ENCODE peak calls at places on chromosomes 6 and 20, in five cellular contexts. Q is GM12878, P is HepG2, F is SK-N-SH, I is K562. U is an unnamed sample.

GRCh38 chr6:34273242-34273805 is 24.5 kb upstream of the SMIM29 start:
- DNase-seq in Q (no peak), P (peak; percentile 46), F (peak; percentile 64), I (peak; percentile 99), U (peak; percentile 65)

GRCh38 chr6:35402136-35402855 is 49.8 kb upstream of the FANCE start:
- DNase-seq in Q (peak; percentile 51), P (peak; percentile 93), F (no peak), I (no peak), U (no peak)

GRCh38 chr20:20237093-20237959 is 130.6 kb upstream of the INSM1 start:
- DNase-seq in Q (no peak), P (peak; percentile 55), F (peak; percentile 71), I (peak; percentile 35), U (no peak)

GRCh38 chr6:148629197-148629909 is 117.5 kb upstream of the UST start:
- DNase-seq in Q (no peak), P (no peak), F (no peak), I (no peak), U (no peak)

GRCh38 chr20:45842169-45842812 is 8.7 kb downstream of the SNX21 start:
- DNase-seq in Q (peak; percentile 33), P (no peak), F (no peak), I (no peak), U (no peak)

GRCh38 chr6:16749516-16750485 is 11.5 kb downstream of the ATXN1 start:
- DNase-seq in Q (no peak), P (no peak), F (no peak), I (no peak), U (no peak)

GRCh38 chr20:38590682-38591483 is 9.9 kb downstream of the ADIG start:
- DNase-seq in Q (no peak), P (no peak), F (no peak), I (no peak), U (no peak)

GRCh38 chr20:36491901-36492617 is 49.3 kb upstream of the MYL9 start:
- DNase-seq in Q (no peak), P (no peak), F (no peak), I (no peak), U (peak; percentile 82)

DNA sequence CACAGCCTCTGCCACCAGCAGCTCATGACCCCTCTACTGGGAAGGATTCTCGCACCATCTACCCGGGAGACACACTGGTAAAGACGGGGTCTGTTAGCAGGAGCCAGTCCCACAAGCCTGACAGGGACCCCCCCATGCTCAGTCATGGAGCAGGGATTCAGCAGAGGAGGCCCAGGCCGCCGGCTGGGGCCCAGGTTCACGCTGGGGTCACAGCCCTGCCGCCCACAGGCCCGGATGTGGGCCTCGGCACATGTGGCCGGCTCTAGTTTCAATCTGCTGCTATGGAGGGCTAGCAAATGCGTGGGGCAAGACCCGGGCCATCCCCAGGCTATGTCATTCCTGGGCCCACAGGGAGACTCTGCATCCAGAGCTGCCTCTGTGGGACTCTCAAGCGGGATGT is 25.1 kb downstream of the PXDC1 start:
- DNase-seq in Q (no peak), P (no peak), F (no peak), I (no peak), U (no peak)
- TF ChIP-seq REST in Q (no peak), P (no peak), F (no peak), I (no peak), U (no peak)

DNA sequence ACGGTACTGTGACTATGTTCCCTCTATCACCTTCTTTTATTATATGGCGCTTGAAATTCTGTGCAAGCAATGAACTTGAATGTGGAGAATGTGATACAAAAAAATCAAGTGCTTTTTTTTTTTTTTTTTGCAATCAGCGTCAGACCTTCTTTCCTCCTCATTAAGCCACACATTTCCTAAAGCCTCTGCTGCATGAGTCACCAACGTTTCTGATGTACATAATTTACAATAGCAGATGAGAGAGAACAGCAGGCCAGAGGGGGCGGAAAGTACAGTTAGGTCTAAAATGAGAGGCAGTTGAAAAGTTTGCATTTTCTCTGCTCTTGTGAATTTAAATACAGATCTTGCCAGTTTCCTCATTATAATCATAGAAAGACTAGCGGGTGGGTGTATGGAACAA is 114.6 kb upstream of the RIPOR2 start:
- DNase-seq in Q (no peak), P (no peak), F (no peak), I (peak; percentile 28), U (peak; percentile 36)
- TF ChIP-seq GABPA in Q (no peak), P (no peak), F (no peak), I (no peak), U (no peak)

DNA sequence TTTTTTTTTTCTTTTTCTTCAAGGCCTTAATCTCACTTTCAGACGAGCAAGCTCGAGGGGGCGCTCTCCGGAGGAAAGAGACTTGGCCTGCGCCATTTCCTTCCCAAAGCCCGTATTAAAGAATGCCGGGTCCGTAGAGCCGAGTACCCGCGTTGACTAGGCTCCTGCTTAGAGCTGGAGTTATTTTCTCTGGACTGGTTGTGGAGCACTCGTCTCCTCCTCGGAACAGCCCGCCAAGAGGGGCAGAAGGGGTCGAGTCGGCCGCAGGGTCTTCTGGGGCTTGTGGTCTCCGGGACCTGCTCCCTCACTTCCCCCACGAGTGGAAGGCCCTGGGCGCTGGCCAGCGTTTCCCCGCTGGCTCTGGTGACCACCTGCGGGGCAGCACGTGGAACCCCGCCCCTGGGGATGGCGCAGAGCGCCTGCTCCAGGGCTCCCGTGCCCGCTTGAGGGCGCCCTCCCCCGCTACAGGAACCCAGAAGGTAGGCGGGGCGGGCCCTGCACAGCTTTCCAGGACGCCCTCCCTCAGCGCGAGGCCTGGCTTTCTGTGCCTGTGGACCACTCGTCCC is 2.7 kb upstream of the MEI4 start:
- DNase-seq in Q (no peak), P (no peak), F (peak; percentile 20), I (peak; percentile 45), U (no peak)
- TF ChIP-seq CTCF in Q (peak; percentile 4), P (peak; percentile 47), F (peak; percentile 9), I (peak; percentile 47), U (no peak)

DNA sequence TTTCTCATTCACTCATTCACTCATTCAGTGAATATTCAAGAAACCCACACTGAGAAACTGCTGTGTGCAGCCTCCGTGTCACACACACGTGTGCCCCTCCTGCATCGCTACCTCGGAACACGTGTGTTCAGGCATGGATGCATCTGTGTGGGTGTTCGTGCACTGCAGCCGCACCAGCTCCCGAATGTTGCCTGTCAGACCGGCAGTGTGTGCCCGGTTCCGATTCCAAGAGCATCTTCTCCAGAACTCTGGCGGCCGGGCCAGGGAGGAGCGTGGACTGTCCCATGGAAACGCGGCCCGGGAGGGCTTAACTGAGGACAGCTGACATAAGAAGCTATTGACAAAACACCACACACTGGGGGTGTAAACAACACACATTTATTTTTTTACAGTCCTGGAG is 216.0 kb downstream of the DLL1 start:
- DNase-seq in Q (no peak), P (no peak), F (no peak), I (no peak), U (no peak)
- TF ChIP-seq REST in Q (no peak), P (no peak), F (no peak), I (no peak), U (no peak)

GRCh38 chr6:43951756-43952675 is 175.2 kb downstream of the MRPL14 start:
- DNase-seq in Q (no peak), P (peak; percentile 31), F (no peak), I (no peak), U (no peak)
- TF ChIP-seq GABPA in Q (no peak), P (no peak), F (no peak), I (no peak), U (no peak)

DNA sequence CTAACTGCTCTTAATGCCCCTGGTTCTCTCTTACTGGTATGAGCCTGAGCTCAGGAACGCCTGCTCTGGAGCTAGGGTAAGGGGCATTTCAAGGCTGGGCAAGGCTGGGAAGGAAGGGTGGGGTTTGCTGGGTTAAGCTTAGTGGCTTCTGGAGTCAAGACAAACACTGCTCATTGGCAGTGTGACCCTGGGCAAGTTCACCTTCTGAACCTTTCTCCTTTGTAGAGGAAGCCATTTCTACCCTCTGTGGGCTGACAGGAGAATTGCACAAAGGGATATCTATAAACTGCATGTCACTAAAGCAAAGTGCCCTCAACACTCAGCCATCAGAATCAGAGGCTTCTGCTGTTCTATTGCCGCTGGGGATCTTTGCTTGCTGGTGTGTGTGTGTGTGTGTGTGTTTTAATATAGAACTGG is 20.3 kb upstream of the LRRN4 start:
- DNase-seq in Q (no peak), P (peak; percentile 88), F (peak; percentile 54), I (peak; percentile 48), U (peak; percentile 41)
- TF ChIP-seq CTCF in Q (peak; percentile 23), P (peak; percentile 80), F (peak; percentile 42), I (peak; percentile 46), U (peak; percentile 2)

DNA sequence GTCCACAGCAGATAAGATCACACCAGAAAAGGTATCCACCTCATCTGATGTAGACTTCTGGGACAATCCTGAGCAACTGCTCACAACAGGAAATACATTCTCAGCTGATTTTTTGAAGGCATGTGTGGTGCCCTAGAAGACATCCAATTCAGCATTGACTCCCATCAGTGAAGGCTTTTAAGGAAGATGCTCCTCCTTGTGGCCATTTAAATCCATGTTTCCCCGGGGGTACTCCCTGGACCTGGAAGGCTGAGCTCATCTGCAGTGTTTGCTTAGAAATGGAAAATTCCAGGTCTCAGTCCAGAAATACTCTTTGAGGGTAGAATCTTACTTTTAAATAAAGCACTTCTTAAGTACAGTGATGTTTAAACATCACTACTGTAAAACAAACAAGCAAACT is 195.5 kb upstream of the PDE10A start:
- DNase-seq in Q (no peak), P (no peak), F (no peak), I (no peak), U (no peak)
- TF ChIP-seq REST in Q (no peak), P (no peak), F (no peak), I (no peak), U (no peak)

GRCh38 chr6:21441386-21441785 is 152.2 kb upstream of the SOX4 start:
- DNase-seq in Q (no peak), P (no peak), F (no peak), I (no peak), U (peak; percentile 74)

GRCh38 chr6:21438986-21439352 is 154.6 kb upstream of the SOX4 start:
- DNase-seq in Q (peak; percentile 49), P (no peak), F (no peak), I (no peak), U (peak; percentile 68)

GRCh38 chr6:21436625-21437024 is 156.9 kb upstream of the SOX4 start:
- DNase-seq in Q (no peak), P (no peak), F (no peak), I (no peak), U (no peak)

GRCh38 chr6:21438237-21438985 is 155.1 kb upstream of the SOX4 start:
- DNase-seq in Q (peak; percentile 97), P (no peak), F (no peak), I (no peak), U (peak; percentile 55)

GRCh38 chr6:21437583-21437982 is 156.0 kb upstream of the SOX4 start:
- DNase-seq in Q (no peak), P (no peak), F (no peak), I (no peak), U (no peak)
- TF ChIP-seq GABPA in Q (no peak), P (no peak), F (no peak), I (no peak), U (no peak)

GRCh38 chr6:3847521-3847920 is 1.7 kb upstream of the FAM50B start:
- DNase-seq in Q (no peak), P (no peak), F (no peak), I (no peak), U (no peak)
- TF ChIP-seq CTCF in Q (no peak), P (no peak), F (no peak), I (no peak), U (no peak)

U was measured in HL-60.